ENCODE peak calls at places on chromosomes 6 and 20, in five cellular contexts. One of them, this sample, is unnamed. For H3K36me3, the result is how much of the 10 kb centered on the place peaks cover.

GRCh38 chr6:3372184-3372846 is 84.5 kb downstream of the SLC22A23 start:
- DNase-seq in heart left ventricle: no peak
- DNase-seq in GM23248: no peak
- DNase-seq in left ventricle myocardium inferior: no peak
- DNase-seq in NT2/D1: no peak
- DNase-seq in this sample: no peak

GRCh38 chr6:132391391-132392291 is 9.6 kb downstream of the MOXD1 start:
- DNase-seq in heart left ventricle: no peak
- DNase-seq in GM23248: peak
- DNase-seq in left ventricle myocardium inferior: peak
- DNase-seq in NT2/D1: no peak
- DNase-seq in this sample: no peak

GRCh38 chr6:17600527-17601388 is 656 bp downstream of the FAM8A1 start:
- DNase-seq in heart left ventricle: peak
- DNase-seq in GM23248: peak
- DNase-seq in left ventricle myocardium inferior: peak
- DNase-seq in NT2/D1: no peak
- DNase-seq in this sample: peak

GRCh38 chr20:20327756-20328155 is 40.1 kb upstream of the INSM1 start:
- DNase-seq in heart left ventricle: no peak
- DNase-seq in GM23248: peak
- DNase-seq in left ventricle myocardium inferior: no peak
- DNase-seq in NT2/D1: no peak
- DNase-seq in this sample: no peak

GRCh38 chr6:25223421-25224052 is 55.6 kb upstream of the CARMIL1 start:
- DNase-seq in heart left ventricle: peak
- DNase-seq in GM23248: peak
- DNase-seq in left ventricle myocardium inferior: peak
- DNase-seq in NT2/D1: peak
- DNase-seq in this sample: peak

GRCh38 chr6:170176621-170177382 is 114.1 kb downstream of the DLL1 start:
- DNase-seq in heart left ventricle: peak
- DNase-seq in GM23248: peak
- DNase-seq in left ventricle myocardium inferior: peak
- DNase-seq in NT2/D1: no peak
- DNase-seq in this sample: no peak

GRCh38 chr6:125232466-125232865 is 69.3 kb downstream of the HDDC2 start:
- DNase-seq in heart left ventricle: no peak
- DNase-seq in GM23248: peak
- DNase-seq in left ventricle myocardium inferior: no peak
- DNase-seq in NT2/D1: no peak
- DNase-seq in this sample: no peak

GRCh38 chr6:148628251-148628650 is 118.6 kb upstream of the UST start:
- DNase-seq in heart left ventricle: no peak
- DNase-seq in GM23248: peak
- DNase-seq in left ventricle myocardium inferior: no peak
- DNase-seq in NT2/D1: no peak
- DNase-seq in this sample: no peak

GRCh38 chr6:27864906-27865883 is 47.0 kb downstream of the OR2B2 start:
- DNase-seq in heart left ventricle: peak
- DNase-seq in GM23248: peak
- DNase-seq in left ventricle myocardium inferior: peak
- DNase-seq in NT2/D1: peak
- DNase-seq in this sample: peak

GRCh38 chr20:62252342-62252966 is 14.1 kb downstream of the OSBPL2 start:
- DNase-seq in heart left ventricle: peak
- DNase-seq in GM23248: no peak
- DNase-seq in left ventricle myocardium inferior: no peak
- DNase-seq in NT2/D1: no peak
- DNase-seq in this sample: no peak

GRCh38 chr6:111838749-111839484 is 34.3 kb downstream of the FYN start:
- DNase-seq in heart left ventricle: no peak
- DNase-seq in GM23248: no peak
- DNase-seq in left ventricle myocardium inferior: no peak
- DNase-seq in NT2/D1: no peak
- DNase-seq in this sample: no peak

GRCh38 chr20:37363221-37364012 is 17.5 kb downstream of the SRC start:
- DNase-seq in heart left ventricle: no peak
- DNase-seq in GM23248: no peak
- DNase-seq in left ventricle myocardium inferior: no peak
- DNase-seq in NT2/D1: no peak
- DNase-seq in this sample: peak

GRCh38 chr6:16067568-16067967 is 61.3 kb upstream of the MYLIP start:
- DNase-seq in heart left ventricle: no peak
- DNase-seq in GM23248: no peak
- DNase-seq in left ventricle myocardium inferior: no peak
- DNase-seq in NT2/D1: no peak
- DNase-seq in this sample: no peak

GRCh38 chr6:3561745-3562144 is 104.9 kb upstream of the SLC22A23 start:
- DNase-seq in heart left ventricle: no peak
- DNase-seq in GM23248: peak
- DNase-seq in left ventricle myocardium inferior: no peak
- DNase-seq in NT2/D1: peak
- DNase-seq in this sample: no peak

GRCh38 chr6:150891886-150892485 is 26.5 kb downstream of the MTHFD1L start:
- DNase-seq in heart left ventricle: no peak
- DNase-seq in GM23248: peak
- DNase-seq in left ventricle myocardium inferior: peak
- DNase-seq in NT2/D1: peak
- DNase-seq in this sample: peak

GRCh38 chr20:19992996-19993908 is 23.9 kb upstream of the NAA20 start:
- DNase-seq in heart left ventricle: no peak
- DNase-seq in GM23248: peak
- DNase-seq in left ventricle myocardium inferior: no peak
- DNase-seq in NT2/D1: peak
- DNase-seq in this sample: peak

GRCh38 chr20:37968726-37969401 is 64.4 kb downstream of the TTI1 start:
- DNase-seq in heart left ventricle: no peak
- DNase-seq in GM23248: peak
- DNase-seq in left ventricle myocardium inferior: no peak
- DNase-seq in NT2/D1: peak
- DNase-seq in this sample: no peak

GRCh38 chr6:46756469-46757205 is 9.9 kb downstream of the ANKRD66 start:
- DNase-seq in heart left ventricle: no peak
- DNase-seq in GM23248: no peak
- DNase-seq in left ventricle myocardium inferior: no peak
- DNase-seq in NT2/D1: no peak
- DNase-seq in this sample: no peak

GRCh38 chr20:32749914-32750637 is 6.8 kb upstream of the COMMD7 start:
- DNase-seq in heart left ventricle: no peak
- DNase-seq in GM23248: no peak
- DNase-seq in left ventricle myocardium inferior: no peak
- DNase-seq in NT2/D1: peak
- DNase-seq in this sample: no peak

GRCh38 chr20:36856196-36856595 is 19.7 kb upstream of the TLDC2 start:
- DNase-seq in heart left ventricle: no peak
- DNase-seq in GM23248: peak
- DNase-seq in left ventricle myocardium inferior: no peak
- DNase-seq in NT2/D1: no peak
- DNase-seq in this sample: no peak

GRCh38 chr20:1441133-1441532 is 25.5 kb downstream of the NSFL1C start:
- DNase-seq in heart left ventricle: no peak
- DNase-seq in GM23248: no peak
- DNase-seq in left ventricle myocardium inferior: no peak
- DNase-seq in NT2/D1: no peak
- DNase-seq in this sample: no peak
- H3K36me3 ChIP-seq in heart left ventricle: half or more
- H3K36me3 ChIP-seq in GM23248: under half
- H3K36me3 ChIP-seq in left ventricle myocardium inferior: half or more
- H3K36me3 ChIP-seq in NT2/D1: half or more
- H3K36me3 ChIP-seq in this sample: half or more

GRCh38 chr20:48986899-48987298 is 59.2 kb upstream of the CSE1L start:
- DNase-seq in heart left ventricle: no peak
- DNase-seq in GM23248: peak
- DNase-seq in left ventricle myocardium inferior: no peak
- DNase-seq in NT2/D1: no peak
- DNase-seq in this sample: no peak
- H3K36me3 ChIP-seq in heart left ventricle: half or more
- H3K36me3 ChIP-seq in GM23248: half or more
- H3K36me3 ChIP-seq in left ventricle myocardium inferior: half or more
- H3K36me3 ChIP-seq in NT2/D1: half or more
- H3K36me3 ChIP-seq in this sample: half or more

GRCh38 chr6:52510213-52510562 is 66.7 kb downstream of the TRAM2 start:
- DNase-seq in heart left ventricle: no peak
- DNase-seq in GM23248: no peak
- DNase-seq in left ventricle myocardium inferior: no peak
- DNase-seq in NT2/D1: no peak
- DNase-seq in this sample: no peak
- H3K36me3 ChIP-seq in heart left ventricle: half or more
- H3K36me3 ChIP-seq in GM23248: half or more
- H3K36me3 ChIP-seq in left ventricle myocardium inferior: under half
- H3K36me3 ChIP-seq in NT2/D1: half or more
- H3K36me3 ChIP-seq in this sample: under half

GRCh38 chr6:32442977-32443552 is 3.4 kb downstream of the HLA-DRA start:
- DNase-seq in heart left ventricle: no peak
- DNase-seq in GM23248: no peak
- DNase-seq in left ventricle myocardium inferior: no peak
- DNase-seq in NT2/D1: no peak
- DNase-seq in this sample: no peak

GRCh38 chr6:32444433-32444832 is 4.7 kb downstream of the HLA-DRA start:
- DNase-seq in heart left ventricle: no peak
- DNase-seq in GM23248: no peak
- DNase-seq in left ventricle myocardium inferior: no peak
- DNase-seq in NT2/D1: no peak
- DNase-seq in this sample: no peak

GRCh38 chr6:32445321-32445854 is 5.7 kb downstream of the HLA-DRA start:
- DNase-seq in heart left ventricle: no peak
- DNase-seq in GM23248: no peak
- DNase-seq in left ventricle myocardium inferior: no peak
- DNase-seq in NT2/D1: no peak
- DNase-seq in this sample: no peak

GRCh38 chr6:32449088-32449736 is 9.5 kb downstream of the HLA-DRA start:
- DNase-seq in heart left ventricle: no peak
- DNase-seq in GM23248: no peak
- DNase-seq in left ventricle myocardium inferior: no peak
- DNase-seq in NT2/D1: no peak
- DNase-seq in this sample: no peak

GRCh38 chr6:32447932-32448331 is 8.2 kb downstream of the HLA-DRA start:
- DNase-seq in heart left ventricle: no peak
- DNase-seq in GM23248: no peak
- DNase-seq in left ventricle myocardium inferior: no peak
- DNase-seq in NT2/D1: no peak
- DNase-seq in this sample: no peak
- H3K36me3 ChIP-seq in heart left ventricle: under half
- H3K36me3 ChIP-seq in GM23248: under half
- H3K36me3 ChIP-seq in left ventricle myocardium inferior: under half
- H3K36me3 ChIP-seq in NT2/D1: under half
- H3K36me3 ChIP-seq in this sample: under half

GRCh38 chr20:49851991-49852390 is 39.4 kb downstream of the SLC9A8 start:
- DNase-seq in heart left ventricle: no peak
- DNase-seq in GM23248: peak
- DNase-seq in left ventricle myocardium inferior: no peak
- DNase-seq in NT2/D1: no peak
- DNase-seq in this sample: peak
- H3K36me3 ChIP-seq in heart left ventricle: half or more
- H3K36me3 ChIP-seq in GM23248: under half
- H3K36me3 ChIP-seq in left ventricle myocardium inferior: under half
- H3K36me3 ChIP-seq in NT2/D1: under half
- H3K36me3 ChIP-seq in this sample: under half

DNA sequence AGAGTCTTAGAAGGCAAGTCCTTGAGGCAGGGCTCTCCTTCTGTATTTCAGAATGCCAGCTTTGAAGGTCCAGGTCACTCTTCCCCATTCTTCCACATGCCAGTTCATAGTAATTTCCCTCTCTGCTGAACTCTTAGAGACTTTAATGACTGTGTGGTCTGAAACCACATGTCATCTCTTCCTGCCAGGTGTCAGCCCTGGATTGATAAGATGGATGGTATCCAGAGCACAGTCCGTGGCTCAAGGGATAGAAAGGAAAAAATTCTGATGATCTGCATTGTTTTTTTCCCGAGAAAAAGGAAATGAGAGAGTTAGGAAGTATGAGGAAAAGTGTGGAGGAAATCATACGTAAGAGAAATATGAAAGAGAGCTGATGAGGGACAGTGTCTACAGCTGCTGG is 250.9 kb downstream of the TPBG start:
- DNase-seq in heart left ventricle: no peak
- DNase-seq in GM23248: no peak
- DNase-seq in left ventricle myocardium inferior: no peak
- DNase-seq in NT2/D1: no peak
- DNase-seq in this sample: no peak
- H3K36me3 ChIP-seq in heart left ventricle: under half
- H3K36me3 ChIP-seq in GM23248: under half
- H3K36me3 ChIP-seq in left ventricle myocardium inferior: under half
- H3K36me3 ChIP-seq in NT2/D1: under half
- H3K36me3 ChIP-seq in this sample: under half

DNA sequence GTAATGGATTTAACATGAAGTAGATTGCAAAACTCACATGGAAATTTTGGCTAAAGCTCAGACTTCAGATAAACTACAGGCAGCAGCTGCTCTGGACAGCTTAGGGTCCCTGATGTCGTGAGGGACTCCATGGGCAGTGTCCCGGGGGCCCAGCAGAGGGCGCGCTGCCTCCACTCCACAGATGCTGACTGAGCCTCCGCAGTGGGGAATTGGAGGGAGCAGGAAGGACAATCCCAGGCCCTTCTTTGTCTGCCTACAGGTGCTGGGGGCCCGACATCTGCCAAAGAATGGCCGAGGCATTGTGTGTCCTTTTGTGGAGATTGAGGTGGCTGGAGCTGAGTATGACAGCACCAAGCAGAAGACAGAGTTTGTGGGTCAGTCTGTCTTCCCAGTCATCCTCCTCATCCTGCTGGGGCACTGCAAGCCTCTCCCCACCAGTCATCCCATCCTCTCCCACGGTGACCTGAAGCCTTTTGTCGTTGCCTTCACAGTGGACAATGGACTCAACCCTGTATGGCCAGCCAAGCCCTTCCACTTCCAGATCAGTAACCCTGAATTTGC is 35.9 kb downstream of the PLCG1 start:
- DNase-seq in heart left ventricle: peak
- DNase-seq in GM23248: peak
- DNase-seq in left ventricle myocardium inferior: peak
- DNase-seq in NT2/D1: peak
- DNase-seq in this sample: peak
- H3K36me3 ChIP-seq in heart left ventricle: half or more
- H3K36me3 ChIP-seq in GM23248: under half
- H3K36me3 ChIP-seq in left ventricle myocardium inferior: half or more
- H3K36me3 ChIP-seq in NT2/D1: half or more
- H3K36me3 ChIP-seq in this sample: half or more

GRCh38 chr20:3021327-3021726 is 22.1 kb upstream of the GNRH2 start:
- DNase-seq in heart left ventricle: no peak
- DNase-seq in GM23248: no peak
- DNase-seq in left ventricle myocardium inferior: no peak
- DNase-seq in NT2/D1: no peak
- DNase-seq in this sample: no peak
- H3K36me3 ChIP-seq in heart left ventricle: half or more
- H3K36me3 ChIP-seq in GM23248: under half
- H3K36me3 ChIP-seq in left ventricle myocardium inferior: half or more
- H3K36me3 ChIP-seq in NT2/D1: half or more
- H3K36me3 ChIP-seq in this sample: half or more

GRCh38 chr20:16369441-16369840 is 203.8 kb downstream of the KIF16B start:
- DNase-seq in heart left ventricle: no peak
- DNase-seq in GM23248: no peak
- DNase-seq in left ventricle myocardium inferior: no peak
- DNase-seq in NT2/D1: no peak
- DNase-seq in this sample: no peak
- H3K36me3 ChIP-seq in heart left ventricle: half or more
- H3K36me3 ChIP-seq in GM23248: under half
- H3K36me3 ChIP-seq in left ventricle myocardium inferior: under half
- H3K36me3 ChIP-seq in NT2/D1: under half
- H3K36me3 ChIP-seq in this sample: under half